ENCODE peak calls at places on chromosome X, in seven cellular contexts. D is gastrocnemius medialis, L is IMR-90, C is Karpas-422, J is psoas muscle, H is transverse colon, Z is adipocyte. M is an unnamed sample. For H3K4me1 and H3K9me3, the result is how much of the 10 kb centered on the place peaks cover.

GRCh38 chrX:46485897-46486296 is 59.3 kb downstream of the ZNF674 start:
- DNase-seq in Z (no peak), H (no peak), J (no peak), C (no peak), D (no peak), L (no peak), M (no peak)

GRCh38 chrX:264634-265455 is 16.3 kb upstream of the PLCXD1 start:
- DNase-seq in C (no peak), L (no peak), J (no peak), Z (peak), H (no peak), D (no peak), M (peak)

GRCh38 chrX:72121381-72121780 is 10.3 kb downstream of the RTL5 start:
- DNase-seq in H (peak), C (no peak), D (peak), Z (peak), L (peak), J (peak), M (peak)

GRCh38 chrX:54248309-54248708 is 65.3 kb upstream of the FAM120C start:
- DNase-seq in J (no peak), C (peak), H (no peak), Z (peak), L (peak), D (no peak), M (no peak)

GRCh38 chrX:19683817-19684216 is 168.5 kb upstream of the MAP3K15 start:
- DNase-seq in L (no peak), Z (no peak), H (no peak), C (no peak), D (no peak), J (no peak), M (no peak)

GRCh38 chrX:17488036-17488435 is 113.0 kb downstream of the NHS start:
- DNase-seq in J (no peak), Z (peak), H (no peak), L (peak), D (no peak), C (no peak), M (no peak)

GRCh38 chrX:11427082-11428033 is 134.1 kb downstream of the AMELX start:
- DNase-seq in J (peak), C (no peak), Z (peak), D (peak), H (peak), L (no peak), M (peak)

GRCh38 chrX:19479458-19479857 is 35.9 kb downstream of the MAP3K15 start:
- DNase-seq in C (no peak), H (no peak), Z (no peak), J (no peak), D (no peak), L (no peak), M (no peak)

GRCh38 chrX:136121788-136122187 is 25.5 kb upstream of the FHL1 start:
- DNase-seq in L (no peak), C (no peak), J (no peak), Z (peak), H (no peak), D (no peak), M (no peak)

GRCh38 chrX:13283968-13284914 is 35.6 kb downstream of the ATXN3L start:
- DNase-seq in H (no peak), L (peak), Z (peak), C (no peak), J (no peak), D (no peak), M (no peak)

GRCh38 chrX:84175943-84176342 is 12.1 kb downstream of the RPS6KA6 start:
- DNase-seq in D (no peak), L (no peak), J (no peak), H (no peak), C (no peak), Z (no peak), M (no peak)

GRCh38 chrX:118577041-118577440 is 81.4 kb downstream of the DOCK11 start:
- DNase-seq in C (no peak), L (no peak), Z (no peak), H (no peak), D (no peak), J (no peak), M (no peak)

GRCh38 chrX:53074987-53075386 is 7.2 kb upstream of the TSPYL2 start:
- DNase-seq in H (no peak), C (no peak), J (no peak), D (no peak), Z (no peak), L (no peak), M (no peak)

GRCh38 chrX:20829665-20830481 is 544.3 kb upstream of the CNKSR2 start:
- DNase-seq in J (no peak), Z (no peak), H (no peak), C (no peak), D (no peak), L (no peak), M (no peak)

GRCh38 chrX:80812176-80812575 is 2.5 kb upstream of the BRWD3 start:
- DNase-seq in Z (peak), L (peak), D (peak), C (peak), J (no peak), H (peak), M (peak)

GRCh38 chrX:2495595-2495994 is 5.2 kb downstream of the DHRSX start:
- DNase-seq in C (no peak), H (no peak), Z (no peak), L (no peak), J (no peak), D (no peak), M (peak)

GRCh38 chrX:94961730-94962129 is 1287.7 kb downstream of the FAM133A start:
- DNase-seq in C (no peak), Z (no peak), L (no peak), H (no peak), D (no peak), J (no peak), M (no peak)

GRCh38 chrX:110847334-110847733 is 51.7 kb upstream of the CHRDL1 start:
- DNase-seq in D (no peak), J (no peak), L (peak), Z (peak), C (peak), H (no peak), M (no peak)

GRCh38 chrX:134658002-134658401 is 269 bp downstream of the PLAC1 start:
- DNase-seq in H (no peak), J (no peak), C (no peak), L (peak), Z (no peak), D (no peak), M (no peak)

GRCh38 chrX:27085346-27085745 is 377.8 kb downstream of the PPP4R3C start:
- DNase-seq in D (no peak), H (no peak), L (no peak), C (no peak), J (no peak), Z (no peak), M (no peak)

GRCh38 chrX:3585719-3586118 is 127.7 kb downstream of the PRKX start:
- DNase-seq in C (no peak), D (no peak), H (no peak), Z (no peak), L (no peak), J (no peak), M (no peak)

GRCh38 chrX:1378306-1378758 is 13.6 kb downstream of the SLC25A6 start:
- DNase-seq in D (no peak), C (peak), Z (no peak), J (no peak), L (no peak), H (no peak), M (no peak)

GRCh38 chrX:3442685-3443084 is 96.2 kb upstream of the MXRA5 start:
- DNase-seq in L (no peak), Z (no peak), D (no peak), J (no peak), H (no peak), C (no peak), M (no peak)

GRCh38 chrX:111917591-111917990 is 41.6 kb downstream of the TRPC5OS start:
- DNase-seq in D (no peak), H (no peak), J (no peak), L (no peak), Z (no peak), C (no peak), M (no peak)

GRCh38 chrX:44637282-44637681 is 94.6 kb upstream of the FUNDC1 start:
- DNase-seq in C (no peak), L (no peak), Z (no peak), H (no peak), J (no peak), D (no peak), M (no peak)

GRCh38 chrX:111519215-111519614 is 7.8 kb downstream of the SERTM2 start:
- DNase-seq in H (peak), L (peak), Z (no peak), J (no peak), C (no peak), D (no peak), M (no peak)

GRCh38 chrX:74613350-74614192 is 853 bp downstream of the RLIM start:
- DNase-seq in H (peak), C (peak), D (no peak), L (peak), Z (peak), J (no peak), M (peak)

GRCh38 chrX:147710301-147710700 is 201.4 kb upstream of the FMR1 start:
- DNase-seq in J (no peak), Z (no peak), D (no peak), H (no peak), L (no peak), C (no peak), M (no peak)

GRCh38 chrX:20355187-20355586 is 88.5 kb upstream of the RPS6KA3 start:
- DNase-seq in D (no peak), J (no peak), H (no peak), C (no peak), L (no peak), Z (no peak), M (no peak)

GRCh38 chrX:24491741-24492140 is 26.7 kb downstream of the PDK3 start:
- DNase-seq in L (no peak), J (no peak), H (no peak), C (no peak), D (no peak), Z (no peak), M (no peak)

GRCh38 chrX:133637765-133638164 is 222.5 kb upstream of the GPC4 start:
- DNase-seq in H (no peak), C (no peak), J (no peak), L (no peak), Z (no peak), D (no peak), M (no peak)

GRCh38 chrX:133639726-133640125 is 224.4 kb upstream of the GPC4 start:
- DNase-seq in C (no peak), H (no peak), L (no peak), Z (no peak), D (no peak), J (no peak), M (no peak)

GRCh38 chrX:133640161-133641015 is 225.1 kb upstream of the GPC4 start:
- DNase-seq in C (no peak), Z (peak), D (no peak), J (no peak), H (no peak), L (no peak), M (no peak)

GRCh38 chrX:133634416-133634815 is 219.1 kb upstream of the GPC4 start:
- DNase-seq in J (no peak), L (no peak), H (no peak), D (no peak), C (no peak), Z (no peak), M (no peak)

GRCh38 chrX:133638285-133638684 is 223.0 kb upstream of the GPC4 start:
- DNase-seq in H (no peak), D (no peak), L (no peak), Z (no peak), J (no peak), C (no peak), M (no peak)
- H3K4me1 ChIP-seq in H (under half), D (under half), L (under half), Z (under half), J (under half), C (under half), M (under half)

GRCh38 chrX:69430730-69431129 is 73.4 kb upstream of the NALF2 start:
- DNase-seq in L (no peak), J (no peak), H (no peak), C (no peak), D (no peak), Z (no peak), M (no peak)

GRCh38 chrX:69428216-69428615 is 75.9 kb upstream of the NALF2 start:
- DNase-seq in L (no peak), C (no peak), H (no peak), Z (no peak), D (no peak), J (no peak), M (no peak)

GRCh38 chrX:69429339-69430014 is 74.6 kb upstream of the NALF2 start:
- DNase-seq in H (no peak), Z (no peak), J (no peak), C (no peak), D (no peak), L (no peak), M (no peak)

DNA sequence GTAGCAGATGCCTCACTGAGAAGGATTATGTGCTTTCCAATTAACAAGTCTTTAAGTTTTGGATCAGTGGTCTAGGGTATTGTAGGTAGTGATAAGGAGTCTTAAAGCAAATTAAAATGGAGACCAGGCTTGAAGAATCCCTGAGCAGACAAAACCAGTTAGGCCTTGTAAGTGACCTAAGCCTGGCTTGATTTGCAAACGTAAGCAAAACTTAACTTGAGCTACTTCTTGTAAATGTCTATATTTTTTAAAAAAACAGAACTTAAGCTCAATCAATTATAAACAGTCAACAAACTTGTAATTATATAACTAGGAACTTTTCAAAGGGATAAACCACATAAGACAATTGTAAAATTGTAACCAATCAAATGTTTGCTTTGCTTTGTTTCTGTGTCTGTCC is 72.7 kb upstream of the NALF2 start:
- DNase-seq in Z (no peak), J (no peak), L (no peak), D (no peak), C (no peak), H (no peak), M (no peak)
- H3K9me3 ChIP-seq in Z (under half), J (under half), L (under half), D (under half), C (under half), H (under half), M (under half)

GRCh38 chrX:153411988-153412574 is 809 bp downstream of the ZFP92 start:
- DNase-seq in L (no peak), Z (no peak), H (no peak), D (no peak), J (no peak), C (no peak), M (no peak)

GRCh38 chrX:153412746-153413720 is 1.8 kb downstream of the ZFP92 start:
- DNase-seq in D (no peak), C (no peak), J (no peak), L (no peak), Z (peak), H (no peak), M (no peak)

GRCh38 chrX:153410328-153410727 is 944 bp upstream of the ZFP92 start:
- DNase-seq in C (no peak), Z (no peak), L (no peak), H (no peak), J (no peak), D (no peak), M (no peak)

GRCh38 chrX:153410888-153411254 is 401 bp upstream of the ZFP92 start:
- DNase-seq in D (no peak), C (no peak), H (no peak), J (no peak), L (no peak), Z (no peak), M (no peak)

GRCh38 chrX:153411255-153411987 is at the start of gene ZFP92:
- DNase-seq in L (no peak), C (no peak), J (peak), D (no peak), Z (peak), H (peak), M (no peak)
- H3K4me3 ChIP-seq in L (peak), C (no peak), J (peak), D (peak), Z (peak), H (peak), M (peak)

GRCh38 chrX:100681581-100681980 is 37.6 kb downstream of the SRPX2 start:
- DNase-seq in Z (peak), C (no peak), J (no peak), D (no peak), H (no peak), L (no peak), M (no peak)
- H3K4me1 ChIP-seq in Z (half or more), C (under half), J (under half), D (under half), H (under half), L (under half), M (under half)

GRCh38 chrX:40098264-40099045 is 697 bp upstream of the BCOR start:
- DNase-seq in L (no peak), J (peak), D (no peak), H (peak), C (peak), Z (peak), M (no peak)

GRCh38 chrX:40097492-40098263 is at the start of gene BCOR:
- DNase-seq in L (peak), Z (peak), C (peak), D (peak), J (peak), H (peak), M (no peak)

GRCh38 chrX:40095588-40096394 is 2.0 kb downstream of the BCOR start:
- DNase-seq in D (no peak), J (no peak), Z (peak), L (no peak), H (no peak), C (peak), M (no peak)

GRCh38 chrX:40096395-40097091 is 1.2 kb downstream of the BCOR start:
- DNase-seq in D (no peak), C (peak), L (peak), H (peak), J (peak), Z (peak), M (no peak)

GRCh38 chrX:40097101-40097491 is 662 bp downstream of the BCOR start:
- DNase-seq in H (no peak), C (peak), J (no peak), D (no peak), L (no peak), Z (peak), M (no peak)
- H3K9me3 ChIP-seq in H (under half), C (under half), J (under half), D (under half), L (under half), Z (under half), M (under half)

DNA sequence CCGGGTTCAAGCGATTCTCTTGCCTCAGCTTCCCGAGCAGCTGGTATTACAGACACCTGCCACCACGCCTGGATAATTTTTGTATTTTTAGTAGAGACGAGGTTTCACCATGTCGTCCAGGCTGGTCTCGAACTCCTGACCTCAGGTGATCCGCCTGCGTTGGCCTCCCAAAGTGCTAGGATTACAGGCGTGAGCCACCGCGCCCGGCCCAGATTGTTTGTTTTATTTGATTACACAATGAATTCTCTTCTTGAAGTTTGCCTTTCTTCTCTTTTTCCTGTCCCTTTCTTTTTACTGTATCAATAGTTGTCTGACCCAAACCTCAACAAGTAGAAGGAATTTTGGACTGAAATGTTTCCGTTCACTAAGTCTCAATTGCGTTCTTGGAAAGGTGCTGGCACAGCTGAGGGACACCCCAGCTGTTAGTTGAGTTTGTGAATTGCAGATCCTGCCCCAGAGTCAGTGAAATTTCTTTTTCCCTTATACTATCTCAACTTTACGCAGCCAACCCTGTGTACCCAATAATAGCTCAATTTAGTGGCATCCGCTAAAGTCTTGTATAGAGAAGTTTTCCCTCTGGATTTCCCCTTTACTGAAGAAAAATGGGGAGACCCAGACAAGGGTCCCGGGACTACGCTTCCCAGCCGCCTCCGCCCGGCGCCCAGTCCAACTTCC is 639 bp upstream of the MTM1 start:
- DNase-seq in J (no peak), H (no peak), L (no peak), Z (no peak), D (no peak), C (no peak), M (no peak)
- H3K4me3 ChIP-seq in J (peak), H (no peak), L (peak), Z (peak), D (peak), C (peak), M (peak)